ENCODE peak calls at places on chromosomes 13 and 19, in four cellular contexts. P, Y, O and S are unnamed samples.

GRCh38 chr19:35533822-35534521 is 716 bp downstream of the GAPDHS start:
- DNase-seq in P (peak), Y (no peak), O (peak), S (peak)

GRCh38 chr19:48717059-48717395 is 2.5 kb downstream of the MAMSTR start:
- DNase-seq in P (no peak), Y (no peak), O (no peak), S (no peak)

GRCh38 chr19:39409207-39409885 is 2.7 kb downstream of the ZFP36 start:
- DNase-seq in P (peak), Y (peak), O (peak), S (peak)

GRCh38 chr13:49098771-49099512 is 121.2 kb upstream of the MLNR start:
- DNase-seq in P (no peak), Y (no peak), O (no peak), S (no peak)

GRCh38 chr19:53809518-53810186 is 14.5 kb downstream of the NLRP12 start:
- DNase-seq in P (no peak), Y (no peak), O (no peak), S (no peak)

GRCh38 chr13:48624858-48625257 is 28.9 kb upstream of the CYSLTR2 start:
- DNase-seq in P (no peak), Y (no peak), O (no peak), S (no peak)

GRCh38 chr19:17721821-17722220 is 2.5 kb downstream of the MAP1S start:
- DNase-seq in P (no peak), Y (no peak), O (peak), S (no peak)

GRCh38 chr19:55166530-55167268 is at the start of gene DNAAF3:
- DNase-seq in P (peak), Y (peak), O (peak), S (peak)

GRCh38 chr19:56356944-56357343 is 36.4 kb downstream of the ZNF582 start:
- DNase-seq in P (no peak), Y (no peak), O (no peak), S (no peak)

GRCh38 chr19:55114566-55115145 is 2.8 kb downstream of the PPP1R12C start:
- DNase-seq in P (no peak), Y (no peak), O (no peak), S (no peak)

GRCh38 chr19:19554074-19555023 is 16.3 kb downstream of the CILP2 start:
- DNase-seq in P (peak), Y (peak), O (peak), S (peak)

GRCh38 chr13:64078025-64078424 is 2662.4 kb upstream of the PCDH20 start:
- DNase-seq in P (no peak), Y (no peak), O (no peak), S (no peak)

GRCh38 chr13:81577601-81578000 is 1236.7 kb upstream of the SPRY2 start:
- DNase-seq in P (no peak), Y (no peak), O (no peak), S (no peak)

GRCh38 chr13:44498969-44499368 is 77.2 kb downstream of the TSC22D1 start:
- DNase-seq in P (no peak), Y (no peak), O (no peak), S (no peak)